ENCODE peak calls at places on chromosomes 2 and 18, in five cellular contexts. W, F, P, Y and H are unnamed samples.

GRCh38 chr2:197057946-197058345 is 131.4 kb upstream of the PGAP1 start:
- DNase-seq in W (no peak), F (no peak), P (no peak), Y (no peak), H (no peak)

GRCh38 chr2:181371782-181372292 is 85.3 kb upstream of the ITGA4 start:
- DNase-seq in W (peak; percentile 83), F (no peak), P (no peak), Y (no peak), H (no peak)

GRCh38 chr2:217525076-217525475 is 477.7 kb downstream of the TNS1 start:
- DNase-seq in W (no peak), F (no peak), P (no peak), Y (no peak), H (no peak)

GRCh38 chr2:127066942-127067341 is 40.0 kb downstream of the BIN1 start:
- DNase-seq in W (no peak), F (no peak), P (no peak), Y (peak; percentile 89), H (peak; percentile 87)

GRCh38 chr2:128446866-128447537 is 128.3 kb upstream of the HS6ST1 start:
- DNase-seq in W (no peak), F (no peak), P (no peak), Y (peak; percentile 42), H (no peak)

GRCh38 chr2:237351046-237351445 is 62.9 kb downstream of the COL6A3 start:
- DNase-seq in W (no peak), F (no peak), P (no peak), Y (no peak), H (no peak)

GRCh38 chr18:22387364-22387763 is 30.4 kb downstream of the CTAGE1 start:
- DNase-seq in W (no peak), F (no peak), P (no peak), Y (no peak), H (no peak)

GRCh38 chr2:23426284-23426905 is 41.4 kb downstream of the KLHL29 start:
- DNase-seq in W (peak; percentile 80), F (no peak), P (no peak), Y (peak; percentile 94), H (peak; percentile 83)

GRCh38 chr2:186273953-186274352 is 212.1 kb upstream of the ZC3H15 start:
- DNase-seq in W (no peak), F (no peak), P (no peak), Y (no peak), H (no peak)

GRCh38 chr18:56068030-56068671 is 480.2 kb upstream of the TCF4 start:
- DNase-seq in W (peak; percentile 78), F (no peak), P (no peak), Y (no peak), H (no peak)

GRCh38 chr2:69020496-69020895 is 7.5 kb downstream of the ANTXR1 start:
- DNase-seq in W (no peak), F (no peak), P (peak; percentile 64), Y (no peak), H (no peak)

GRCh38 chr2:69018629-69019227 is 5.7 kb downstream of the ANTXR1 start:
- DNase-seq in W (no peak), F (no peak), P (peak; percentile 66), Y (no peak), H (no peak)

GRCh38 chr2:69021027-69021426 is 8.0 kb downstream of the ANTXR1 start:
- DNase-seq in W (no peak), F (no peak), P (no peak), Y (no peak), H (no peak)

GRCh38 chr2:69017080-69017479 is 4.1 kb downstream of the ANTXR1 start:
- DNase-seq in W (peak; percentile 80), F (no peak), P (peak; percentile 41), Y (no peak), H (no peak)

GRCh38 chr2:69017876-69018275 is 4.9 kb downstream of the ANTXR1 start:
- DNase-seq in W (no peak), F (no peak), P (peak; percentile 46), Y (no peak), H (no peak)
- H3K4me1 ChIP-seq in W (peaks cover 9% of the 10 kb centered on the region), F (peaks cover 31% of the 10 kb centered on the region), P (peaks cover 69% of the 10 kb centered on the region), Y (peaks cover 50% of the 10 kb centered on the region), H (peaks cover 6% of the 10 kb centered on the region)

DNA sequence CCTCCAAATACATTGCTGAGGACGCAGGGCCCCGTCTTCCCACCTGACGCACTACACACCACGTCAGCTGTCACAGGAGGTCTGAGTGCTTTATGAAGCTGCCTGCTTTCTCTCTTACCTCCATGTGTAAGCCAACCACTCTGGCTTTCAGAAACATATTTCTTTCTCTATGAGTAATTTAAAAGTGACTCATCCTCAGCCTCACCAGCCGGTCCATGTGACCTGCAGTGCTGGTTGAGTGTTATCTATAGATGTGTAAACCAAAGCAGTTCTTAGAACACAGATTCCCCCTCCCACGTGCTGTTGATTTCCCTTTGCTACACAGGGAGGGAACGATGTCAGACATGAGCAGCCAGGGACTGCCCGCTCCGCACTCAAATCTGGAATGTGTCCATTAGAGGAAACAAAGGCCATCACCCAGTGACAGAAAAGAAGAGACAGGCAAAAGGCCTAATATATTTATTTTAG is 157.8 kb downstream of the BCL2 start:
- DNase-seq in W (peak; percentile 94), F (peak; percentile 61), P (peak; percentile 64), Y (peak; percentile 84), H (peak; percentile 50)
- H3K4me1 ChIP-seq in W (peaks cover 12% of the 10 kb centered on the region), F (peaks cover 28% of the 10 kb centered on the region), P (peaks cover 18% of the 10 kb centered on the region), Y (peaks cover 60% of the 10 kb centered on the region), H (peaks cover 37% of the 10 kb centered on the region)

DNA sequence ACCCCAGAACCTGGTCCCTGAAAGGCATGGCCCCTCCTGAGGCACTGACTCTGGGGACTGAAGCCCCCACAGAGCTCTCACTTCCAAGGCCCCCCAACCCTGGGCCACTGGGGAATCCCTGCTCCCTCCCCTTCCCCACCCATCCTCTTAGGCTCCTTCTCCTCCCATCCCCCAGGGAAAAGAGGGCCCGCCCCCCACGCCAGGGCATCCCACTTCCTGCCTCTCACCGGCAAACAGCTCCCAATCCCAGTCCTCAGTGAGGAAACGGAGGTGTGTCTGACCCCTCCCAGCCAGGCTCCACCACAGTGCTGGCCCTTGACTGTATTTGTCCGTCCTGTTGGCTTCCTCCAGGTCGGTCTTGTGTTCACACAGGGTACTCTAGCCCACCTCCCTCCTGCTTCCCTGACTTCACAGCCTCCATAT is 35.0 kb upstream of the PTMA start:
- DNase-seq in W (peak; percentile 62), F (peak; percentile 89), P (no peak), Y (no peak), H (peak; percentile 78)
- H3K4me1 ChIP-seq in W (peaks cover 10% of the 10 kb centered on the region), F (peaks cover 63% of the 10 kb centered on the region), P (peaks cover 14% of the 10 kb centered on the region), Y (peaks cover 39% of the 10 kb centered on the region), H (peaks cover 15% of the 10 kb centered on the region)

DNA sequence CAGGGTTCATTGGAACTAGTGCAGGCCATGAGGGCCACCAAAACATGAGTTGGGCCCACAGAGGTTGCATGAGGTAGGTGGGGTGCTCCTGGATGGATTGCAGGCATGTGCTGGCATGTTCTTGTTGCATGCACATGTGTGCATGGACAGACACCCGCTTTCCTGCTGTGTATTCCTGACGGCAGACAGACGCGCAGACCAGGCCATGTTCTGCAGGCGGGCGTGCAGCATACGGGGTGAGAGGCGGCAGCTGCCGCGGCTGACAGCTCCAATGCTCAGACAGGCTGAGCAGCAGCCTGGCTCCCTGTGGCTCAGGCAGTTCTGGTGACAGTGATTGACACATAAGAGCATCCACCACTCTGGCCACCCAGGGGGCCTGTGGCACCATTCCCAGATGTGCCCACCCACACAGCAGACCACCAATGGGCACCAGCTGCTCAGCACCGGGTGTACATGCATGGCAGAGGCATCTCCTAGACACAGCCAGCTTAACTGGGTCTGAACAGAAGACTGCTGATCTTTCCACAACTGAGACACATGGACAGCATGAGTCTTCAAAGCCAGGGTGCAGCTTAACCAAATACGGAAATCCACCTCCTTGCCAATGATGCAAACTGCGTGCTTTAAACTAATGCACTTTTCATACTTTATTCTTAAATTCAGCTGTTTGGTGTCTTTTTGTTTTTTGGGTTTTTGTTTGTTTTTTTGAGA is 21.2 kb downstream of the HS1BP3 start:
- DNase-seq in W (no peak), F (peak; percentile 37), P (peak; percentile 86), Y (peak; percentile 60), H (peak; percentile 36)
- H3K4me1 ChIP-seq in W (peaks cover 15% of the 10 kb centered on the region), F (peaks cover 31% of the 10 kb centered on the region), P (peaks cover 12% of the 10 kb centered on the region), Y (peaks cover 12% of the 10 kb centered on the region), H (peaks cover 25% of the 10 kb centered on the region)

DNA sequence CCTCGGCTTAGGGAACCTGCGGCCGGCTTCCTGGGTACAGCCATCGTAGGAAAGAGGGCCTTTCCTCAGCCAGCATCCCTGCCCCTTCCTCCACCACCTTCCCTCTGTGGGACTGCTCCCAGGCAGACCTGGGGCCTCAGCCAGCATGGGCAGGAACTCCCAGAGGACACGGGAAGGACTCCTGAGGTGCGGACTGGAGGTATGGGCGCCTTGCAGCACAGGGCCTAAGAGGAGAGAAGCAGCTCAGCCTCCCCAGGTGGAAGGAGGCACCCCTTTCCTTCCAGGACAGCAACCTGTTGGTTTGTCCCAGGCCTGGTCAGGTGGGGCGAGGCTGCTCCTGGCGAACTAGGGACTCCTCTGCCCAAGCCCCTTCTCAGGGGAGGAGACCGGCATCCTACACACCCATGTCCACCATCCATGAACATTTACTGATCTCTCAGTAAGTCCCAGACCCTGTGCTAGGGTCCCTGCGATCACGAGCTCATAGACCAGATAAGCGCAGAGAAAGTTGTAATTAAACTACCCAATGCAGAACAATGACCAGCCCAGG is 98.9 kb upstream of the ID2 start:
- DNase-seq in W (no peak), F (no peak), P (no peak), Y (no peak), H (no peak)
- H3K4me1 ChIP-seq in W (no peaks in the 10 kb centered on the region), F (peaks cover 10% of the 10 kb centered on the region), P (peaks cover 16% of the 10 kb centered on the region), Y (peaks cover 15% of the 10 kb centered on the region), H (no peaks in the 10 kb centered on the region)

DNA sequence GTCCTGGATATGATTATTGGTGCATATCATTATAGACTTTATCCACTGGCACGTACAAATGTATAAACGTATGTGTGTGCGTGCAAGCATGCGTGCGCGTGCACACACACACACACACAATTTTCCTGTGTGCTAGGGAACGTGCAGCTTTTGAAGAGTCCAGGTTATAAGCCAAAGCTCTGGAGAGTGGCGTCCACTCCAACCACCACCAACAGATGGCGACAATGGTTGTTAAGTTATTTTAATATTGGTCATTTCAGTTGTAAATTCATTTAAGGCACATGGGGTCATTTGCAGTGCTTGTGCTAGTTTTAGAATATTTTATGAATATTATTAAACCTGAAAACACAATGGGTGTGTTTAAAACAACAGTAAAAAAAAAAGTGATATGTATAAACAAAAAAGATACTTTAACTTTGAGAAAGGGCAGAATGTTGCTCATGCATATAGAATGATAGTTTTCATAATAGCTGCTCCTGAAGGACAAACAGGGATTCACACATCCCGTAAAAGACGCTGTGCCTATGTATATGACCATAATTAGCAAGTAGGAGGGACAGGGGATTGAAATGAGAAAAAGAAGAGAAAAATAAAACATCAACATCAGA is 124.2 kb upstream of the ITGB6 start:
- DNase-seq in W (peak; percentile 48), F (peak; percentile 61), P (peak; percentile 61), Y (peak; percentile 70), H (peak; percentile 50)
- H3K4me1 ChIP-seq in W (peaks cover 6% of the 10 kb centered on the region), F (peaks cover 84% of the 10 kb centered on the region), P (peaks cover 36% of the 10 kb centered on the region), Y (peaks cover 16% of the 10 kb centered on the region), H (peaks cover 46% of the 10 kb centered on the region)